ENCODE peak calls at places on chromosomes 2 and 18, in seven cellular contexts. F is GM12878, I is BJ, C is MM.1S, A is cardiac fibroblast, D is AG04450, V is left ventricle myocardium inferior. H is an unnamed sample.

GRCh38 chr18:23541349-23542093 is 38.2 kb downstream of the RMC1 start:
- DNase-seq in F (no peak), I (no peak), C (no peak), A (peak), D (no peak), V (no peak), H (no peak)

GRCh38 chr2:174222154-174222553 is 26.2 kb downstream of the OLA1 start:
- DNase-seq in F (no peak), I (no peak), C (no peak), A (no peak), D (no peak), V (no peak), H (no peak)

GRCh38 chr2:221204699-221205098 is 367.4 kb downstream of the EPHA4 start:
- DNase-seq in F (no peak), I (no peak), C (no peak), A (no peak), D (no peak), V (no peak), H (no peak)

GRCh38 chr2:211745295-211746097 is 793.1 kb downstream of the ERBB4 start:
- DNase-seq in F (no peak), I (no peak), C (peak), A (peak), D (no peak), V (no peak), H (peak)

GRCh38 chr2:42722328-42723190 is 41.4 kb downstream of the OXER1 start:
- DNase-seq in F (peak), I (peak), C (no peak), A (peak), D (peak), V (peak), H (peak)

GRCh38 chr2:47313728-47314127 is 89.2 kb upstream of the MSH2 start:
- DNase-seq in F (no peak), I (no peak), C (no peak), A (no peak), D (no peak), V (no peak), H (no peak)

GRCh38 chr2:84435331-84436081 is 23.6 kb downstream of the SUCLG1 start:
- DNase-seq in F (no peak), I (no peak), C (no peak), A (peak), D (peak), V (peak), H (peak)

GRCh38 chr2:191479680-191480023 is 198.3 kb upstream of the NABP1 start:
- DNase-seq in F (peak), I (no peak), C (no peak), A (no peak), D (no peak), V (no peak), H (no peak)

GRCh38 chr2:8154936-8155335 is 526.9 kb upstream of the ID2 start:
- DNase-seq in F (no peak), I (peak), C (no peak), A (no peak), D (no peak), V (no peak), H (no peak)

GRCh38 chr2:70045932-70046331 is 41.3 kb upstream of the PCBP1 start:
- DNase-seq in F (no peak), I (no peak), C (no peak), A (no peak), D (no peak), V (no peak), H (no peak)

GRCh38 chr2:240455719-240456606 is 20.5 kb downstream of the GPC1 start:
- DNase-seq in F (no peak), I (no peak), C (no peak), A (no peak), D (no peak), V (no peak), H (no peak)

GRCh38 chr2:60707750-60708371 is 48.2 kb upstream of the PAPOLG start:
- DNase-seq in F (peak), I (no peak), C (peak), A (peak), D (no peak), V (no peak), H (peak)

GRCh38 chr2:95165371-95166064 is at the start of gene ZNF2:
- DNase-seq in F (peak), I (peak), C (peak), A (peak), D (peak), V (peak), H (peak)

GRCh38 chr2:204264068-204264693 is 281.1 kb upstream of the PARD3B start:
- DNase-seq in F (no peak), I (no peak), C (no peak), A (no peak), D (no peak), V (no peak), H (no peak)

GRCh38 chr2:127105656-127106456 is 1.1 kb downstream of the BIN1 start:
- DNase-seq in F (no peak), I (no peak), C (no peak), A (peak), D (no peak), V (no peak), H (no peak)

GRCh38 chr2:25347205-25347815 is 5.6 kb upstream of the DNMT3A start:
- DNase-seq in F (no peak), I (no peak), C (no peak), A (no peak), D (no peak), V (no peak), H (no peak)

GRCh38 chr2:144938308-144938709 is 418.4 kb upstream of the ZEB2 start:
- DNase-seq in F (no peak), I (peak), C (no peak), A (peak), D (peak), V (no peak), H (peak)

GRCh38 chr2:17543131-17543660 is 2.7 kb downstream of the VSNL1 start:
- DNase-seq in F (no peak), I (no peak), C (no peak), A (no peak), D (no peak), V (no peak), H (no peak)

GRCh38 chr2:240953426-240954425 is 44.7 kb upstream of the SNED1 start:
- DNase-seq in F (no peak), I (no peak), C (no peak), A (no peak), D (no peak), V (peak), H (no peak)

DNA sequence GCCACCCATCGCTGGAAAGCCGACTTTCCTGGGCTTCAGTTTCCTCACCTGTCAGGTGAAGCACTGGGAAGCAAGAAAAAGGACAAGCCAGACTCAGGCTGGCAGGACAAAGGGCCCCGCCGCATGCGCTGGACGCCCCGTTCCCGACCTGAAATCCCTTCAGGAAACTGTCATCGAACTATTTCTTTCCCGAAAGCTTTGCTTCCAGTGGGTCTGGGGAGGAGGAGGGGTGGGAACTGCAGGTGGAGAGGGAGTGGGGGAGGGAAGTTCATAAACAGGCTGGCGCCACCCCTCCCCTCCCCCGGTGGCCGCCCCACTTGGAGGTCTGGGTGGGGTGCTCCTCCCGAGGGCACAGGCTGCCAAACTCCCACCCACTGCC is 102.2 kb downstream of the FOXI3 start:
- DNase-seq in F (no peak), I (no peak), C (no peak), A (no peak), D (no peak), V (no peak), H (no peak)
- H3K4me3 ChIP-seq in F (no peak), I (no peak), C (peak), A (no peak), D (no peak), V (peak), H (no peak)

GRCh38 chr2:234996041-234996440 is 44.2 kb downstream of the SH3BP4 start:
- DNase-seq in F (no peak), I (no peak), C (no peak), A (no peak), D (no peak), V (no peak), H (peak)
- H3K4me3 ChIP-seq in F (no peak), I (no peak), C (no peak), A (no peak), D (no peak), V (no peak), H (no peak)

GRCh38 chr18:22348521-22349316 is 69.0 kb downstream of the CTAGE1 start:
- DNase-seq in F (no peak), I (no peak), C (no peak), A (peak), D (no peak), V (peak), H (no peak)

GRCh38 chr18:22346342-22346967 is 71.3 kb downstream of the CTAGE1 start:
- DNase-seq in F (no peak), I (no peak), C (no peak), A (peak), D (peak), V (peak), H (peak)

GRCh38 chr18:22349317-22349898 is 68.3 kb downstream of the CTAGE1 start:
- DNase-seq in F (no peak), I (no peak), C (no peak), A (peak), D (no peak), V (no peak), H (no peak)

GRCh38 chr18:22346968-22347611 is 70.6 kb downstream of the CTAGE1 start:
- DNase-seq in F (no peak), I (no peak), C (no peak), A (peak), D (no peak), V (peak), H (no peak)

DNA sequence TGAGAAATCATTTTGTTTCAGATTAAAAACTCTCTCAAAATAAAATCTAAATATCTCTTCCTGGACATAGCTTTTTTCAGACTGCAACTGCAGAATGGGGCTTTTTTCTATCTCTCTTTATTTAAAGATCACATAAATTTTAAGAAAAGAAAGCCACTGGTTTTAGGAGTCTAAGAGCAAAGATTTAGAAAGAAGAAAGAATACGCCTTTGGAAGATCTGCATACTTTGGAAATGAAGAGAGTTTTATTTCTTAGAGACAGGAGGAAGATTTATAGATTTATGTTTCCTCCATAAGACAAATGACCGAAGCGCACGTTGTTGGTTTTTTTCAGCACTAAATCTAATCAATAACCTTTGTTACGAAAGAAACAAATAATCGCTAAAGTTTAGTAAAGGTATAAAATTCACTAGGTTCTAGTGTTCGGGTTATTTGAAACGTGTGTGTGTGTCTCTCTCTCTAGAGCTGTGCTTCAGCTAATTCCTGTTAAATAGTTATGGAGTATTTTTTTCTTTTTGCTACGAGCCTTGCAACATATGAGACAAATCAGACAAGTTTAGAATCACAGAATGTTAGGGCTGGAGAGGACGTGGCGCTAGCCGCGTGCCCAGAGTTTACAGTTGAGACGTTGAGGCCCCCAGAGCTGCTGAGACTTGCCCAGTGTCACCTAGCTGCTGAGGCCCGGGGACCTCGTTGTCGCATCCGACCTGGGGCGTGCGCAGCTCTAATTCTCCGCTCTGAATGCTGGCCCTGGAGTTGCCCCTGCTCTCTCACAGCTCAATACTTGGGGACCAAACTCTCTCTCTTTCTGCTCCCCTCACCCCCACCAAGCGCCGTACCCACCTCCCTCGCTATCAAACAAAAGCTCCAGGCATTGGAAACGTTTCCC is 69.8 kb downstream of the CTAGE1 start:
- DNase-seq in F (no peak), I (no peak), C (no peak), A (peak), D (no peak), V (peak), H (no peak)
- H3K4me3 ChIP-seq in F (no peak), I (peak), C (no peak), A (peak), D (peak), V (peak), H (peak)

DNA sequence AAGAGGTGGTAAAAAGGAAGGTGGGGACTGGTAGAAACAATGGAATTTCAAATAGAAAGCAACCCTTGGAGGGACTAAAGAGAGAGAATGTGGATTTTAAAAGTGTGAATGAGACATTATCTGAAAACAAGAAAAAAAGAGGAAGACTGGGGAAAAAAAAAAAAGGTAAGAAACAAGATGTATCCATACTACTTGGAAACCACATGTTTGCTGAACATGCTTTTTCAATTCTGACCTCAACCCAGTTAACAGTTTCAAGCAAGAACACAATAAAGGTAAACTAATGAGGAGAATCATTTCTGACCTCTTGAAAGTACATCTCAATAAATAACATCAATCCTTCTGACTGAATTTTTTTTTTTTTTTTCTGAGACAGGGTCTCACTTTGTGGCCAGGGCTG is 2.6 kb downstream of the FARSB start:
- DNase-seq in F (no peak), I (no peak), C (peak), A (no peak), D (no peak), V (no peak), H (no peak)
- H3K4me3 ChIP-seq in F (peak), I (no peak), C (peak), A (no peak), D (no peak), V (no peak), H (no peak)

GRCh38 chr2:209791151-209791550 is 19.5 kb downstream of the UNC80 start:
- DNase-seq in F (no peak), I (no peak), C (no peak), A (no peak), D (no peak), V (no peak), H (no peak)

GRCh38 chr2:209787416-209787815 is 15.8 kb downstream of the UNC80 start:
- DNase-seq in F (no peak), I (no peak), C (no peak), A (no peak), D (no peak), V (no peak), H (no peak)

GRCh38 chr2:209788925-209789324 is 17.3 kb downstream of the UNC80 start:
- DNase-seq in F (no peak), I (no peak), C (no peak), A (no peak), D (no peak), V (no peak), H (no peak)

GRCh38 chr2:209790066-209790728 is 18.6 kb downstream of the UNC80 start:
- DNase-seq in F (no peak), I (no peak), C (peak), A (no peak), D (no peak), V (no peak), H (no peak)
- H3K4me3 ChIP-seq in F (peak), I (no peak), C (peak), A (no peak), D (no peak), V (peak), H (no peak)

GRCh38 chr2:64943387-64944150 is 45.6 kb upstream of the SLC1A4 start:
- DNase-seq in F (no peak), I (no peak), C (no peak), A (peak), D (no peak), V (peak), H (no peak)

GRCh38 chr2:64941143-64941542 is 48.1 kb upstream of the SLC1A4 start:
- DNase-seq in F (no peak), I (no peak), C (no peak), A (no peak), D (no peak), V (no peak), H (no peak)

GRCh38 chr2:64941751-64942150 is 47.4 kb upstream of the SLC1A4 start:
- DNase-seq in F (no peak), I (no peak), C (no peak), A (no peak), D (no peak), V (no peak), H (no peak)

GRCh38 chr2:64944484-64944883 is 44.7 kb upstream of the SLC1A4 start:
- DNase-seq in F (no peak), I (no peak), C (no peak), A (no peak), D (no peak), V (no peak), H (no peak)

DNA sequence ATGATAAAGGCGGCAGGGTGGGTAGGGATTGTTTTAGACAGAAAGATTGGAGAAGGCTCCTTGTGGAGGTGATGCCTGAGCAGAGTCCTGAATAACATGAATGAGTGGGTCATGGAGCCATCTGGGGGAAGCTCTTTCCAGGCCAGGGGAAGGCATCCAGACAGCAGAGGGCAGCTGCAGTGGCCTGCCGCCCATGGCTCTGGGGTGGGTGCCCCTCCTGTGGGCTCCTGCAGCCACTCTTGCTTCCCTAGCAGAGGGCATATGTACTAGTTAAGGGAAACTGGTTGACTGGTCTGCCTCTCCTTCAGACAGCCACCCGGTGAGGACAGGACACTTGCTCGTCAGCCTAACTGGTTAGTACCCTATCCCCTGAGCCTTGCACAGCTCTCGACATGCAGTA is 46.5 kb upstream of the SLC1A4 start:
- DNase-seq in F (no peak), I (no peak), C (no peak), A (no peak), D (no peak), V (no peak), H (no peak)
- H3K4me3 ChIP-seq in F (no peak), I (no peak), C (no peak), A (no peak), D (no peak), V (no peak), H (no peak)

DNA sequence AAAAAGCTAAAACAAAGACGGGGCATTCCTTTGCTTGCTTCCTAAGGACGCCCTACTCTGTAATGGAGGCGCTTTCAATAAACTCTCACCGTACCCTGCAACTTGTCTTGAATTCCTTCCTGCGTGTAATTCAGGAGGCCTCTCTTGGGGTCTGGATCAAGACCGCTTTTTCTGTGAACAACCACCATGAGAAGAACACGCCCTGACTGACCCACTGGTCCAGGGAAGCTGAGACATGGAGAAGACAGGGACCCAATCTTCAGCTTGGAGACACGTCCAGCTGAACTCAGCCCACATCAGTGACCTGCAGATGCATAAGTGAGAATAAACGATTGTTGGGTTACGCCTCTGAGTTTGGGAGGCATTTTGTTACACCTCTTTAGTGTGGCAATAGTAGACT is 7.8 kb upstream of the NARS1 start:
- DNase-seq in F (no peak), I (no peak), C (no peak), A (no peak), D (no peak), V (no peak), H (no peak)
- H3K4me3 ChIP-seq in F (peak), I (no peak), C (peak), A (no peak), D (no peak), V (peak), H (no peak)

DNA sequence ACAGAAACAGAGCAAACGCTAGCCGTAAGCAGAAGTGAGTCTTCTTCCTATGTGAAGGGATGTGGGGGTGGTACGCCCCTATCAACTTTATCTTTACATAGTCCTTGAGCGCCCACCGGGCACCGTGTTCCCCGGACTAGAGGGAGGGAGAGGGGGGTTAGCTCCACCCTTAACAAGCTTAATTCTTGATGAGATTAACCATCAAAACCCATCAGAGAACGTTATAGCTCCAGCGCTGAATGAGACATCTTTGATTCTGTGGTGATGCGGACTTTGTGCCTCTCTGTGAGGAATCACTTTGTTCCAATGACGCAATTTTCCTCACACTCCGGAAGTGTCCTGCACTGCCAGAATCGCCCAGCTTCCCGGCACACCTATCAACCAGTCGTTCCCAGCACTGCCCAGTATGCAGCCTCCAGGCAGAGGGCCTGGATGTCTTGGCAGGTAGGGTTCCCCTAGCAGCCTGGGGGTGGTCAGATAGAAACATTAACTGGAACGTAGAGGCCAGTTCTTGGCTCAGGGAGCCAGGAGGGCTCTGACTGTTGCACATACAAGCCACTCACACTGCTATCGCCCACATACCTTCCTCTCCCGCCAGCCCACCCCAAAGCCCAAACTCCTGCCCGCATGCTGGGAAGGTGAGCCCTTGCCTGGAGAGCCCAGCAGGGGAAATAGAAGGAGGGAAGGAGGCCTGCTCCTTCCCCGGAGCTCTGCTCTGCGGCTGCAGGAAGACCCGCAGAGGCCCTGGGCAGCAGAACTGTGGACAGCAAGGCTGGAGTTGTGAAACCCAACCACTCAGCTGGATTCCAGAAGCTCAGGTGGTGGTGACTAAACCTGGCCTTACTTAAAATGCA is 1.9 kb upstream of the ODC1 start:
- DNase-seq in F (no peak), I (no peak), C (no peak), A (peak), D (no peak), V (no peak), H (no peak)
- H3K4me3 ChIP-seq in F (peak), I (no peak), C (no peak), A (no peak), D (no peak), V (peak), H (no peak)